ENCODE peak calls at places on chromosomes 6 and 20, in four cellular contexts. N is tibial nerve, F is H9, K is tibial artery. V is an unnamed sample.
A peak's percentile ranks its signal among the peaks of the same experiment; 100 is the strongest.

GRCh38 chr6:45642331-45643126 is 264.8 kb upstream of the SUPT3H start:
- DNase-seq in N (no peak), F (no peak), K (no peak), V (no peak)

GRCh38 chr6:146741609-146742008 is 142.8 kb downstream of the ADGB start:
- DNase-seq in F (no peak), N (no peak), K (no peak), V (no peak)

GRCh38 chr6:4351857-4352669 is 216.7 kb upstream of the ECI2 start:
- DNase-seq in N (peak; percentile 38), F (no peak), K (peak; percentile 89), V (no peak)

GRCh38 chr20:49324306-49324705 is 46.4 kb upstream of the ZNFX1 start:
- DNase-seq in K (no peak), F (no peak), N (no peak), V (no peak)

GRCh38 chr6:110950443-110950842 is 8.1 kb upstream of the GTF3C6 start:
- DNase-seq in F (no peak), N (no peak), K (no peak), V (no peak)

GRCh38 chr20:13493143-13493542 is 145.6 kb downstream of the TASP1 start:
- DNase-seq in N (no peak), K (no peak), F (peak; percentile 62), V (no peak)

GRCh38 chr6:28807682-28808280 is 116.0 kb downstream of the TRIM27 start:
- DNase-seq in F (peak; percentile 74), K (no peak), N (no peak), V (peak; percentile 31)

GRCh38 chr20:13649548-13649947 is 10.8 kb upstream of the TASP1 start:
- DNase-seq in F (peak; percentile 42), K (no peak), N (peak; percentile 25), V (no peak)

GRCh38 chr6:3455121-3455489 is 1.7 kb downstream of the SLC22A23 start:
- DNase-seq in F (no peak), K (no peak), N (no peak), V (no peak)

GRCh38 chr6:8080338-8081151 is 16.4 kb upstream of the BLOC1S5 start:
- DNase-seq in K (no peak), N (no peak), F (no peak), V (no peak)

GRCh38 chr6:109766167-109766566 is 75.1 kb downstream of the FIG4 start:
- DNase-seq in F (no peak), K (no peak), N (no peak), V (no peak)

GRCh38 chr20:9300534-9300933 is 213.9 kb upstream of the LAMP5 start:
- DNase-seq in N (no peak), K (no peak), F (no peak), V (no peak)

GRCh38 chr20:64256282-64256947 is 867 bp downstream of the PCMTD2 start:
- DNase-seq in K (no peak), N (no peak), F (no peak), V (no peak)

GRCh38 chr6:167145468-167145867 is 12.3 kb downstream of the GPR31 start:
- DNase-seq in N (no peak), F (no peak), K (no peak), V (no peak)

GRCh38 chr6:31844507-31844906 is 17.0 kb downstream of the HSPA1B start:
- DNase-seq in F (no peak), N (no peak), K (no peak), V (no peak)

GRCh38 chr6:161487694-161488093 is 213.8 kb upstream of the AGPAT4 start:
- DNase-seq in N (no peak), K (no peak), F (no peak), V (no peak)

GRCh38 chr6:28683945-28684538 is 158.4 kb downstream of the GPX5 start:
- DNase-seq in N (no peak), K (no peak), F (peak; percentile 32), V (peak; percentile 55)

GRCh38 chr20:37007898-37008649 is 56.6 kb upstream of the SAMHD1 start:
- DNase-seq in K (no peak), F (no peak), N (no peak), V (no peak)

GRCh38 chr6:64034840-64035656 is 399.4 kb downstream of the PHF3 start:
- DNase-seq in F (no peak), N (no peak), K (no peak), V (no peak)

GRCh38 chr6:24858154-24858801 is 59.6 kb upstream of the ARMH2 start:
- DNase-seq in K (no peak), F (no peak), N (no peak), V (no peak)

DNA sequence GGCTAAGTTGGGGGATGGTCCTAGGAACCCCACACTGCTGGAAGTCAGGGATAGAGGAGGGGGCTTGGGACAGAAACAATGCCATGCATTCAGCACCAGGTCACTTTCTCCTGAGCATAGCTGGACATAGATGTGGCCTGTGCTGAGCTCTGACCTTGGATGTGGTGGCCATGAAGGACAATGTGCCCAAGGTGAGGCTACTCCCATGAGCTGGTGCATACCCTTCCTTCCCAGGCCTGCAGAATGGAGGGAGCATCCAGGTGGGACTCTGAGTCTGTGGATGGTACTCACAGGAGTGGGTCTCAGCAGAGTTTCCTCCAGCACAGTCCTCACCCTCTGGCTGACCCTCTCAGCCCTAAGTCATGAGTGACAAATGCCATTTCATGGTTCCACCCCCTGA is 16.9 kb downstream of the CST9L start:
- DNase-seq in N (no peak), K (no peak), F (no peak), V (no peak)
- TF ChIP-seq CTCF in N (no peak), K (no peak), F (no peak), V (no peak)

GRCh38 chr6:37522836-37523235 is 23.1 kb upstream of the CCDC167 start:
- DNase-seq in K (no peak), N (no peak), F (no peak), V (no peak)

GRCh38 chr6:37523412-37523811 is 23.7 kb upstream of the CCDC167 start:
- DNase-seq in K (no peak), F (no peak), N (no peak), V (no peak)

GRCh38 chr6:37525460-37526357 is 26.0 kb upstream of the CCDC167 start:
- DNase-seq in N (no peak), K (no peak), F (peak; percentile 71), V (peak; percentile 45)

GRCh38 chr6:37524919-37525318 is 25.2 kb upstream of the CCDC167 start:
- DNase-seq in N (no peak), K (no peak), F (no peak), V (no peak)

DNA sequence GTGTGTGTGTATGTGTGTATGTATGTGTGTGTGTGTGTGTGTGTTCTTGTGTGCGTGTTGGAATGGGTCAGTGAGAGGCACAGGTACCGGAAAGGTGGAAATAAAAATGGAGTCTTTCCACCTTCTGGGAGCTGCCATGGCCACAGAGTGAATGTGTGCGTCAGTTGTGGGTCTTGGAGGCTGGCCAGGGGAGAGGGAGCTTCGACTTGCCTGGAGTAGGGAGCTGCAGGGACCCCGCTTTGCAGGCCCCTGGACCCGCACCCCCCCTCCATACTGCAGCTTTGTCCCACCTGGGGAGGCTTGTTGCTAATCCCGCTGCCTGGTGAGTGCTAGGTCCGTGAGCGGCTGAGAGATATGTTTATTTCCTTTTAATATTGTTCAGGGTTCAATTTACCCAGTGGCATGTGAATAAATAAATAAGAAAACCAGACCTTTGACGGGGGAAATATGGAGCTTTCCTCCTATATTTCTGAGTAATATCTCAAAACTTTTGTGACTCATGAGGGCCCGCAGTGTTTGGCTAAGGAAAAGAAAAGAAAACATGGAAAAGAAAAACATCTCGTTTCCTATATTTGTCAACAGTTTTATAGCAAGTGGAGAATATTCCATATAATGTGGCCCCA is 24.4 kb upstream of the CCDC167 start:
- DNase-seq in K (no peak), F (no peak), N (no peak), V (no peak)
- H3K27ac ChIP-seq in K (no peak overlapping the region), F (no peak overlapping the region), N (no peak overlapping the region), V (peak overlapping the region; percentile 49)

DNA sequence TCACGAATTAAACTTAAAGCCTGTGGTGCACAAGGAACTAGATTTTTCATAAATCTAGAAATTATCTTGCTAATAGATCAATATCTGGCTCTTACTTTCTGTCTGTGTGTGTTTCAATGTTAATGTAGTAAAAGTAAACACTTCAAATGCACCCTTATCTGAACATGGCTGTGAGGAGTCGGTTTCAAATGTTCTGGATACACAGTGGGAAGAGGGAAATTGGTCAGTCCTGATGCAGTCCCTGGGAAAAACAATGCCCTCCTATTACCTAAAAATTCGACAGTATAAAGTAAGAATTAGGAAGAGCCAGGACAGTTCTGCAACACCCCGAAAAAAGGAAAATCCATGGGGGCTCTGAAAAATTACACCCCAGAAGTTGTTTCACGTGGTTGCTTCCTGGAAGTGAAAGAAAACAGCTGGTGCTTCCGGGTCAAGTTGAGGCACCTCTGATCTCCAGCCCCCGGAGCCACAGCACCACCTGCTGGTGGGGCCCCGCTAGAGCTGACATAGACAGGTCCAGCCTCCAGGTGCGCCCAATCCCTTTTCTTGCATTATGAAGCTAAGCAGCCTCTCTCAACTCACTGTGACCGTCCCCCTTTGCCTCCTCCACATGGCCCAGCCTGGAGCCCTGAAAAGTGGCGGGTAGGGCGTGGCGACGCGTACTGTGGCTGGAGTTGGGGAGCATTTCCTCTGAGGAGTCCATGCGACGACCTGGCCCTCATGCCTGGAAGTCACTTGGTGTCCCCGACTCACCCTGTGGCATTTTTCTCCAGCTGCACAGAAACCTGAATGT is 8.3 kb downstream of the SEMG2 start:
- DNase-seq in N (no peak), F (peak; percentile 87), K (no peak), V (peak; percentile 38)
- TF ChIP-seq CTCF in N (no peak), F (peak; percentile 92), K (no peak), V (peak; percentile 59)

DNA sequence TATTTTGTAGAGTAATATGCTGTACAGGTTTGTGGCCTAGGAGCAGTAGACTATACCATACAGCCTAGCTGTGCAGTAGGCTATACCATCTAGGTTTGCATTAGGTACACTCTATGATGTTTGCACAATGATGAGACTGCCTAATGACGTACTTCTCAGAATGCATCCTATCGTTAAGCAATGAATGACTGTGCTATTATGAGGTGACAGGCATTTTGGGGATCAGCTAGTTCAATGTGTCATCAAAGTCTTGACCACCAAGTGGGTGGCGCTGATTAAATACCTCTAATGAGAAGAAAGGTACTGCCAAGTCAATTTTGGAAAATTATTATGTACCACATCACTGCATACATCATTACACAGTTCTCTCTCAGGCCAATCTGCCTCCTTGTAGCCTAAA is 190.2 kb downstream of the BACH2 start:
- DNase-seq in N (no peak), F (no peak), K (no peak), V (no peak)
- H3K27ac ChIP-seq in N (no peak overlapping the region), F (no peak overlapping the region), K (no peak overlapping the region), V (no peak overlapping the region)

GRCh38 chr20:7859371-7859802 is 80.9 kb downstream of the HAO1 start:
- DNase-seq in F (no peak), N (no peak), K (no peak), V (peak; percentile 16)
- TF ChIP-seq CTCF in F (peak; percentile 73), N (peak; percentile 31), K (peak; percentile 49), V (peak; percentile 38)

DNA sequence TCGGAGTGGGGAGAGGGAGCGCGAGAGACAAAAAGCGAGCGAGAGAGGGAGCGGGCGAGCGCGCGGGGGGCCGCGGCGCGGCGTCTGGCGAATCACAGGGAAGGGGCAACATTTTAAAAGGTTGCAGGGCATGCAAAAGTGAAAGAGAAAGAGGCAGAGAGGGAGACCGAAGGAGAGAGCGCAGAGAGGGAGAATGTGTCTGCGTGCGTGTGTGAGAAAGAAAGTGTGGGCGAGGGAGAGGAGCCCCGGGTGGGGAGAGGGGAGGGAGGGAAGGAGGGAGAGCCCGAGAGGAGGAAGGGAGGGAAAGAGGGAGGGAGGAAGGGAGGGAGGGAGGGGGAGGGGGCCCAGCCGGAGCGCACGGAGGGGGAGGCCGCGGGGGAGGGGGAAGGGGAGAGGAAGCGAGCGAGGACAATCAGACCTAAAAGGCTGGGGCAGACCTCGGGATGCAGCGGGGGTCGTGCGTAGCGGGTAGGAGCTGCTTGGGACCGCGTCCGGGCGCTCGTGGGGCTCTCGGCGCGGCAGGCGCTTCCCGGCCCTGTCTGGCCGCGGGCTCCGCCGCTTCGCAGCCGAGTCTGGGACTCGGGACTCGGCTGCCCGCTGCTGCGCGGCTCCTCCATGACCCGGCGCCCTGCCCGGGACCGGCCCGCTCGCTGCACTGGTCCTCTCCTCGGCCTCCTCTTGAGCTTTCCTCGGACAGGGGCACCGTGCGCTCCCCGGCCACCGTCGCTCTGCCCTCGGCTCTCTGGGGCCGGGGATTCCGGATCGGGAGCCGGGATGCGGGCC is 2.5 kb downstream of the TFAP2A start:
- DNase-seq in N (no peak), K (peak; percentile 81), F (peak; percentile 86), V (no peak)
- H3K27ac ChIP-seq in N (peak overlapping the region; percentile 74), K (peak overlapping the region; percentile 1), F (no peak overlapping the region), V (no peak overlapping the region)